ENCODE peak calls at places on chromosomes 11 and 22, in seven cellular contexts. P is mesendoderm, F is IMR-90, Q is trophoblast cell, B is H1, U is mesenchymal stem cell, L is H9. K is an unnamed sample.

GRCh38 chr22:17199131-17199731 is 20.0 kb downstream of the ADA2 start:
- DNase-seq in P (peak; percentile 96), F (peak; percentile 16), Q (no peak), B (peak; percentile 77), U (peak; percentile 49), L (peak; percentile 85), K (peak; percentile 64)

GRCh38 chr11:1194977-1195689 is 27.7 kb upstream of the MUC5B start:
- DNase-seq in P (no peak), F (no peak), Q (no peak), B (no peak), U (no peak), L (no peak), K (no peak)

GRCh38 chr11:130718118-130718517 is 198.2 kb downstream of the SNX19 start:
- DNase-seq in P (no peak), F (no peak), Q (no peak), B (no peak), U (no peak), L (no peak), K (no peak)

GRCh38 chr22:23752750-23753149 is 1.5 kb downstream of the VPREB3 start:
- DNase-seq in P (no peak), F (no peak), Q (no peak), B (no peak), U (no peak), L (no peak), K (no peak)

GRCh38 chr22:30943368-30943767 is 25.2 kb downstream of the MORC2 start:
- DNase-seq in P (no peak), F (no peak), Q (no peak), B (no peak), U (no peak), L (no peak), K (no peak)

GRCh38 chr11:6216501-6216900 is 11.1 kb downstream of the C11orf42 start:
- DNase-seq in P (no peak), F (no peak), Q (no peak), B (no peak), U (no peak), L (no peak), K (no peak)

GRCh38 chr11:128804481-128804880 is 62.6 kb downstream of the KCNJ1 start:
- DNase-seq in P (peak; percentile 48), F (peak; percentile 83), Q (no peak), B (no peak), U (peak; percentile 18), L (no peak), K (no peak)

GRCh38 chr11:128859563-128860441 is 7.3 kb downstream of the KCNJ1 start:
- DNase-seq in P (peak; percentile 85), F (peak; percentile 47), Q (peak; percentile 69), B (peak; percentile 99), U (peak; percentile 62), L (peak; percentile 89), K (peak; percentile 69)

GRCh38 chr11:9689721-9690120 is 25.8 kb downstream of the SWAP70 start:
- DNase-seq in P (no peak), F (no peak), Q (no peak), B (no peak), U (peak; percentile 17), L (no peak), K (no peak)

GRCh38 chr11:95299078-95299611 is 68.1 kb upstream of the SESN3 start:
- DNase-seq in P (no peak), F (no peak), Q (no peak), B (no peak), U (peak; percentile 31), L (no peak), K (no peak)

GRCh38 chr11:12789054-12789453 is 114.8 kb downstream of the TEAD1 start:
- DNase-seq in P (no peak), F (no peak), Q (no peak), B (no peak), U (no peak), L (no peak), K (no peak)

GRCh38 chr11:95720219-95720618 is 69.4 kb downstream of the FAM76B start:
- DNase-seq in P (no peak), F (no peak), Q (no peak), B (no peak), U (no peak), L (no peak), K (no peak)

GRCh38 chr11:32960553-32961164 is 55.0 kb upstream of the DEPDC7 start:
- DNase-seq in P (peak; percentile 60), F (peak; percentile 71), Q (peak; percentile 87), B (no peak), U (peak; percentile 63), L (no peak), K (peak; percentile 37)

GRCh38 chr11:44998051-44998450 is 47.4 kb upstream of the TP53I11 start:
- DNase-seq in P (no peak), F (no peak), Q (no peak), B (no peak), U (no peak), L (no peak), K (no peak)

GRCh38 chr11:44997566-44997965 is 46.9 kb upstream of the TP53I11 start:
- DNase-seq in P (no peak), F (no peak), Q (no peak), B (peak; percentile 39), U (no peak), L (no peak), K (no peak)

GRCh38 chr11:44999068-44999467 is 48.4 kb upstream of the TP53I11 start:
- DNase-seq in P (no peak), F (no peak), Q (no peak), B (no peak), U (no peak), L (no peak), K (no peak)

GRCh38 chr11:45001466-45002165 is 50.9 kb upstream of the TP53I11 start:
- DNase-seq in P (no peak), F (no peak), Q (no peak), B (no peak), U (no peak), L (no peak), K (no peak)

DNA sequence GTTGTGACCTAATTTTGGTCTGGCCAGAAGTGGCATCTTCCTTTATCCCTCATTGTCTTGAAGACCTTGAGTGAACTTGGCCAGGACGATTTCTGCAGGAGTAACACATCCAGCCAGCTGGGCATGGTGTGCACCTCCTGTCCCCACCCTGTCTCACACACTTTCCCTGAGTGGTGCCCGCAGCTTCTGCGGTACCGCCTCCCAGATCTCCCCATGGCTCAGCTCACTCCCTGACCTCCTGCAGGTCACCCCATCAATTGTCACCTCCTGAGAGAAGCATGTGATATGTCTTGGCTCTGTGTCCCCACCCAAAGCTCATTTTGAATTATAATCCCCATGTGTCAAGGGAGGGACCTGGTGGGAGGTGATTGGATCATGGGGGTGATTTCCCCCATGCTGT is 50.2 kb upstream of the TP53I11 start:
- DNase-seq in P (no peak), F (no peak), Q (no peak), B (peak; percentile 24), U (no peak), L (no peak), K (no peak)
- H2AK5ac ChIP-seq in P (no peak overlapping the region), F (no peak overlapping the region), Q (no peak overlapping the region), B (no peak overlapping the region), U (no peak overlapping the region), L (no peak overlapping the region), K (no peak overlapping the region)

GRCh38 chr11:82857145-82857544 is 43.1 kb downstream of the PRCP start:
- DNase-seq in P (no peak), F (no peak), Q (no peak), B (no peak), U (no peak), L (no peak), K (no peak)

GRCh38 chr11:82855616-82856015 is 44.6 kb downstream of the PRCP start:
- DNase-seq in P (no peak), F (no peak), Q (no peak), B (no peak), U (no peak), L (no peak), K (no peak)

GRCh38 chr11:82858133-82858532 is 42.1 kb downstream of the PRCP start:
- DNase-seq in P (no peak), F (no peak), Q (no peak), B (no peak), U (no peak), L (no peak), K (no peak)

GRCh38 chr11:82859746-82860145 is 40.5 kb downstream of the PRCP start:
- DNase-seq in P (no peak), F (no peak), Q (no peak), B (no peak), U (no peak), L (no peak), K (no peak)

GRCh38 chr11:82858556-82859091 is 41.6 kb downstream of the PRCP start:
- DNase-seq in P (no peak), F (peak; percentile 71), Q (peak; percentile 8), B (no peak), U (peak; percentile 31), L (no peak), K (no peak)
- H3K9ac ChIP-seq in P (no peak overlapping the region), F (peak overlapping the region; percentile 66), Q (no peak overlapping the region), B (no peak overlapping the region), U (peak overlapping the region; percentile 73), L (no peak overlapping the region), K (no peak overlapping the region)

DNA sequence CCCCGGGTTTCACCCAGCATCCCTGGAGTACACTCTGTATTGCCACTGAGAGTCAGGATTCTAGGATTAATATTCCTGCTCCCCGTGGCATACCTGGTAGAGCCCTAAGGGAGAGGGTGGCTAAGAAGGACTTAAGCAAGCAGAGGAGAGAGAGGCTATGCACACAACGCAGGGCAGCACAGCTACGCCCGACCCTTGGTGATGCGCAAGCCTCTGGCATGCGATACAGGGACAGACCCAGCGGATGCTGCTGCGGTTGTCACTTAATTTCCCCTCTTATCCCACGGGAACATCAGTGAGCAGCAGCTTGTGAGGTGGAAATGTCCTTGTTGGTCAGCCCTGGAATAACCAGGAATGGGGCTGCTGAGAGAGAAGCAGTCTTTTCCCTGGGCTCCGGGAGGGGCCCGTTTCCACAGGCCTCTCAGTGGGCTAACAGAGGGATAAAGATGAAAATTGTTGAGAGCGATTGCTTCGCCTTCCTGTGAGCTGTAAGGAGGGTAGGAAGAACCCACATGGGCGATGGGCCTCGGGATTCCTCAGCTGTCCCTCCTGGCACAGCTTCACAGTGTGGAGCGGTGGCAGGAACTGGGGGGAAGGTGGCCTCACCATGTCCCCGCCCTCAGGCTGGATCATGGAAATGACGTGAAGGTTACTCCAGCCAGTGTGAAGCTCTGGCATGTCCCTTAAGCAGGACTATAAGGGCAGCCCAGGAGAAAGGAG is 48.4 kb upstream of the RAB1B start:
- DNase-seq in P (no peak), F (no peak), Q (no peak), B (no peak), U (no peak), L (peak; percentile 12), K (no peak)
- H2AK5ac ChIP-seq in P (no peak overlapping the region), F (no peak overlapping the region), Q (no peak overlapping the region), B (no peak overlapping the region), U (no peak overlapping the region), L (no peak overlapping the region), K (no peak overlapping the region)

GRCh38 chr22:35914665-35915476 is 113.8 kb downstream of the RBFOX2 start:
- DNase-seq in P (peak; percentile 98), F (peak; percentile 91), Q (peak; percentile 62), B (peak; percentile 51), U (peak; percentile 95), L (peak; percentile 88), K (peak; percentile 87)

GRCh38 chr22:35913925-35914324 is 114.7 kb downstream of the RBFOX2 start:
- DNase-seq in P (no peak), F (no peak), Q (no peak), B (no peak), U (no peak), L (no peak), K (no peak)

GRCh38 chr22:35912668-35913067 is 116.0 kb downstream of the RBFOX2 start:
- DNase-seq in P (no peak), F (no peak), Q (no peak), B (no peak), U (no peak), L (no peak), K (no peak)

GRCh38 chr22:35915477-35916013 is 113.1 kb downstream of the RBFOX2 start:
- DNase-seq in P (peak; percentile 31), F (peak; percentile 66), Q (no peak), B (no peak), U (peak; percentile 55), L (no peak), K (no peak)

GRCh38 chr22:35914357-35914664 is 114.3 kb downstream of the RBFOX2 start:
- DNase-seq in P (no peak), F (no peak), Q (no peak), B (no peak), U (no peak), L (no peak), K (no peak)
- H3K9ac ChIP-seq in P (peak overlapping the region; percentile 38), F (peak overlapping the region; percentile 29), Q (no peak overlapping the region), B (no peak overlapping the region), U (peak overlapping the region; percentile 82), L (no peak overlapping the region), K (no peak overlapping the region)